ENCODE peak calls at places on chromosomes 12 and 14, in four cellular contexts. One of them, this sample, is unnamed. For H3K9me3, the result is how much of the 10 kb centered on the place peaks cover.

GRCh38 chr12:78568326-78569020 is 296.1 kb upstream of the SYT1 start:
- DNase-seq in MM.1S: no peak
- DNase-seq in colonic mucosa: no peak
- DNase-seq in neural progenitor cell: peak
- DNase-seq in this sample: no peak

GRCh38 chr14:93970589-93970966 is 5.8 kb downstream of the ASB2 start:
- DNase-seq in colonic mucosa: no peak
- DNase-seq in MM.1S: peak
- DNase-seq in neural progenitor cell: peak
- DNase-seq in this sample: no peak

GRCh38 chr14:59208224-59208814 is 19.9 kb downstream of the DAAM1 start:
- DNase-seq in neural progenitor cell: no peak
- DNase-seq in colonic mucosa: no peak
- DNase-seq in MM.1S: no peak
- DNase-seq in this sample: no peak

GRCh38 chr12:22083167-22083566 is 37.1 kb downstream of the CMAS start:
- DNase-seq in colonic mucosa: no peak
- DNase-seq in neural progenitor cell: no peak
- DNase-seq in MM.1S: peak
- DNase-seq in this sample: peak

GRCh38 chr12:77833329-77833728 is 2.6 kb downstream of the NAV3 start:
- DNase-seq in neural progenitor cell: no peak
- DNase-seq in colonic mucosa: no peak
- DNase-seq in MM.1S: no peak
- DNase-seq in this sample: no peak

GRCh38 chr12:45232771-45233372 is 17.0 kb downstream of the ANO6 start:
- DNase-seq in neural progenitor cell: no peak
- DNase-seq in MM.1S: no peak
- DNase-seq in colonic mucosa: no peak
- DNase-seq in this sample: no peak

GRCh38 chr12:78359530-78359929 is 505.0 kb upstream of the SYT1 start:
- DNase-seq in MM.1S: no peak
- DNase-seq in neural progenitor cell: no peak
- DNase-seq in colonic mucosa: no peak
- DNase-seq in this sample: peak

GRCh38 chr12:48105321-48105866 is 485 bp downstream of the SENP1 start:
- DNase-seq in colonic mucosa: no peak
- DNase-seq in MM.1S: peak
- DNase-seq in neural progenitor cell: peak
- DNase-seq in this sample: no peak

GRCh38 chr12:27821259-27821973 is 41.4 kb upstream of the MANSC4 start:
- DNase-seq in MM.1S: peak
- DNase-seq in neural progenitor cell: peak
- DNase-seq in colonic mucosa: peak
- DNase-seq in this sample: no peak

GRCh38 chr14:72576258-72576657 is 317.6 kb downstream of the DPF3 start:
- DNase-seq in MM.1S: no peak
- DNase-seq in colonic mucosa: no peak
- DNase-seq in neural progenitor cell: no peak
- DNase-seq in this sample: no peak

GRCh38 chr14:52272375-52272774 is 4.9 kb downstream of the PTGDR start:
- DNase-seq in MM.1S: peak
- DNase-seq in colonic mucosa: peak
- DNase-seq in neural progenitor cell: peak
- DNase-seq in this sample: no peak

GRCh38 chr12:8917031-8917430 is 2.7 kb downstream of the PHC1 start:
- DNase-seq in colonic mucosa: no peak
- DNase-seq in MM.1S: no peak
- DNase-seq in neural progenitor cell: no peak
- DNase-seq in this sample: no peak

GRCh38 chr14:30876692-30877091 is 2.3 kb downstream of the COCH start:
- DNase-seq in MM.1S: no peak
- DNase-seq in colonic mucosa: no peak
- DNase-seq in neural progenitor cell: no peak
- DNase-seq in this sample: no peak

GRCh38 chr14:90140298-90140955 is 78.6 kb downstream of the KCNK13 start:
- DNase-seq in colonic mucosa: no peak
- DNase-seq in neural progenitor cell: no peak
- DNase-seq in MM.1S: no peak
- DNase-seq in this sample: no peak

GRCh38 chr14:103848720-103849077 is 1.3 kb upstream of the PPP1R13B start:
- DNase-seq in colonic mucosa: peak
- DNase-seq in neural progenitor cell: no peak
- DNase-seq in MM.1S: no peak
- DNase-seq in this sample: no peak

GRCh38 chr12:27627123-27627835 is 69.0 kb upstream of the REP15 start:
- DNase-seq in neural progenitor cell: no peak
- DNase-seq in MM.1S: no peak
- DNase-seq in colonic mucosa: no peak
- DNase-seq in this sample: no peak

GRCh38 chr12:69966409-69966808 is 141.4 kb downstream of the MYRFL start:
- DNase-seq in MM.1S: no peak
- DNase-seq in neural progenitor cell: no peak
- DNase-seq in colonic mucosa: no peak
- DNase-seq in this sample: no peak

GRCh38 chr14:100211893-100212292 is 27.1 kb upstream of the YY1 start:
- DNase-seq in MM.1S: no peak
- DNase-seq in colonic mucosa: no peak
- DNase-seq in neural progenitor cell: no peak
- DNase-seq in this sample: no peak

GRCh38 chr12:108918206-108918605 is 38.3 kb downstream of the DAO start:
- DNase-seq in neural progenitor cell: no peak
- DNase-seq in colonic mucosa: no peak
- DNase-seq in MM.1S: no peak
- DNase-seq in this sample: no peak

GRCh38 chr12:64256166-64256800 is 34.2 kb upstream of the KICS2 start:
- DNase-seq in colonic mucosa: no peak
- DNase-seq in MM.1S: peak
- DNase-seq in neural progenitor cell: peak
- DNase-seq in this sample: no peak
- TF ChIP-seq CTCF in colonic mucosa: peak
- TF ChIP-seq CTCF in MM.1S: peak
- TF ChIP-seq CTCF in neural progenitor cell: peak
- TF ChIP-seq CTCF in this sample: peak

DNA sequence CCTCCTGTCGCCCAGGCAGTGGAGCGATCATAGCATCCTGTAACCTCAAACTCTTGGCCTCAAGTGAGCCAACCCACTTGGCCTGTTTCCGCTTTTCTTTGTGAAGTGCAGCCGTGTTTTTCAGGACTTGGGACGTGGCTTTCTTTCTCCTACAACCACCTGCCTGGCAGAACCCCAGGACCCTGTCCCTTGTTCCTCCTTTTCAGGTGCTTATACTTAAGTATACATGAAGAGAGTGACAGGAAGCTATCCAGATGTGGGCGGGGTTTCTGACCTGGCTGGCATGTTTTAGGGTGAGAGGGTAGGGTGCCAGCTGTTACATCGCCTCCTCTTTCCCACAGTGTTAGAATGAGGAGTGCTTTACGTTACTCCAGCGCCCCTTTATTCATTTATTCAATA is 684 bp downstream of the ZNF140 start:
- DNase-seq in neural progenitor cell: no peak
- DNase-seq in MM.1S: no peak
- DNase-seq in colonic mucosa: no peak
- DNase-seq in this sample: peak
- H3K9me3 ChIP-seq in neural progenitor cell: half or more
- H3K9me3 ChIP-seq in MM.1S: under half
- H3K9me3 ChIP-seq in colonic mucosa: under half
- H3K9me3 ChIP-seq in this sample: under half

DNA sequence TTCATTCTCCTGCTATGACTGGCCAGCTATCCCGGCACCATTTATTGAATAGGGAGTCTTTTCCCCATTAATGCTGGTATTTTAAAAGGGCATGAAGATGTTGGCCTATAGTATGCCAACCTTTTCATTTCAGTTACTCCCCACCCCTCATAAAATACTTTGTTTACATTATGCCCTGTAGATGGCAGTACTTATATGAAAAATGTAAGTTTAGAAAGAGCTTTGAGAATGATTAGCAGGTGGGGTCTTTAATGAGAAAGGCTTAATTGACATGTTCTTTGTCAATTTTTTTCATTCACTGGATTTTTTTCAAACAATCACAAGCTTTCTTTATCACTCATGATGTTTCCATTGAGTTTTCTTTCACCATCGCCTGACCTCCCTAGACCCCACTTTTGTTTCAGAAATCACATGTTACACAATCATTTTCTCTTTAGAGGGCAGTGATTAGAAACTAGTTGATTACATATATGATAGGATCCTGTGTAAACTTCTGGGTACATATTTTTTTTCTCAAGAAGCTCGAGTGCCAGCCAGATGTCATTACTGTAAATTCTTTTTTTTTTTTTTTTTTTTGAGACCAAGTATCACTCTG is 62.6 kb upstream of the PSMA6 start:
- DNase-seq in colonic mucosa: no peak
- DNase-seq in MM.1S: peak
- DNase-seq in neural progenitor cell: no peak
- DNase-seq in this sample: no peak
- TF ChIP-seq CTCF in colonic mucosa: peak
- TF ChIP-seq CTCF in MM.1S: peak
- TF ChIP-seq CTCF in neural progenitor cell: peak
- TF ChIP-seq CTCF in this sample: no peak

GRCh38 chr12:34605510-34605887 is 583.2 kb downstream of the ALG10 start:
- DNase-seq in neural progenitor cell: no peak
- DNase-seq in MM.1S: no peak
- DNase-seq in colonic mucosa: no peak
- DNase-seq in this sample: no peak
- H3K9me3 ChIP-seq in neural progenitor cell: under half
- H3K9me3 ChIP-seq in MM.1S: under half
- H3K9me3 ChIP-seq in colonic mucosa: under half
- H3K9me3 ChIP-seq in this sample: under half

DNA sequence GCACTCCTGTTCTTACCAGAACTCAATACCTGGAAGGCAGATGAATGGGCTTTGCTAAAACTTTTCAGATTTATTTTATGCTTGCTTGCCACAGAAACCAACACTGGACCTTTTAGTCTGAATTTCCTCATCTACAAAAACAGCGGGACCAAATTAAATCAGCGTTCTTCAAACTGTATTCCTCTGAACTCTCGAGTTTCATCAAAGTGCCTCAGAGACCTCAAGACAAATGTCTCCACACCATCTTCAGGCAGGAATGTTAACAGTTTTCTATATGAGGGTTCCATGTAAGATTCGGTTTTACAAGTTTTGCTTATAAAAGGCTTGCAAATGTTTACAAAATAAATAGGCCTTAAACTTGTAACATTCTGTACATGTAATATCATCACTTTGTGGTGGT is 74.6 kb downstream of the MED13L start:
- DNase-seq in neural progenitor cell: no peak
- DNase-seq in colonic mucosa: no peak
- DNase-seq in MM.1S: no peak
- DNase-seq in this sample: no peak
- TF ChIP-seq CTCF in neural progenitor cell: no peak
- TF ChIP-seq CTCF in colonic mucosa: no peak
- TF ChIP-seq CTCF in MM.1S: no peak
- TF ChIP-seq CTCF in this sample: no peak

DNA sequence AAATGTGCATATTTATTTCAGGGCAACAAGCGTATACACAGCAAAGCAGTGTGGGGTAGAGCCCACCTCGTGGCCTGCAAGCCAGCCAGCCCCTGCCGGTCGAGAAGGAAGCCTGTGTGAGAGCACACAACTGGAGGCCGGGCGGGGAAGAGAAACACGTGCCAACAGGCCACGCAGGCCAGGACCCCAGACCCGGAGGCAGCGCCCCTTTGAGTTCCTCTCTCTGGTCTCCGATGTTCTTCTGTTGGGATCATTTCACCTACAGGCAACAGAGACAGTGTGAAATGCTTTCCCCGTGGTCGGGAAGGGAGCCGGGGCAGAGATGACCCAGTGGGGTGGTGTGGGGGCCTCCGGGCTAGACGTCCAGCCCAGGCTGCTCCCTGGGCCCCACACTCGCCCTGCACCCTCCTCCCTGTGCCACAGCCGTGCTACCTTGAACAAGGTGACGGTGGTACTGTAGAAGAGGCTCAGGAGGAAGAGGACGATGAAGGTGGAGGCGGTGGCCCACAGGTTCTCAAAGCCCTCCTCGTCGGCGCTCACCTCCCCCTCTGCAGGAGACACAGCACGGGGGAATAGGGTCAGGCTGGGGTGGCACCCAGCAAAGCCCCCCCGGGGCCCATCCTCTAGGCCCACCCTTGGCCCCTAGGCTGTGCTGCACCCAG is 325.5 kb downstream of the TMEM121 start:
- DNase-seq in MM.1S: no peak
- DNase-seq in neural progenitor cell: no peak
- DNase-seq in colonic mucosa: peak
- DNase-seq in this sample: no peak
- H3K9me3 ChIP-seq in MM.1S: under half
- H3K9me3 ChIP-seq in neural progenitor cell: under half
- H3K9me3 ChIP-seq in colonic mucosa: under half
- H3K9me3 ChIP-seq in this sample: under half

GRCh38 chr14:92551066-92551841 is 37.7 kb downstream of the RIN3 start:
- DNase-seq in colonic mucosa: no peak
- DNase-seq in neural progenitor cell: no peak
- DNase-seq in MM.1S: peak
- DNase-seq in this sample: no peak
- TF ChIP-seq CTCF in colonic mucosa: no peak
- TF ChIP-seq CTCF in neural progenitor cell: no peak
- TF ChIP-seq CTCF in MM.1S: peak
- TF ChIP-seq CTCF in this sample: no peak

DNA sequence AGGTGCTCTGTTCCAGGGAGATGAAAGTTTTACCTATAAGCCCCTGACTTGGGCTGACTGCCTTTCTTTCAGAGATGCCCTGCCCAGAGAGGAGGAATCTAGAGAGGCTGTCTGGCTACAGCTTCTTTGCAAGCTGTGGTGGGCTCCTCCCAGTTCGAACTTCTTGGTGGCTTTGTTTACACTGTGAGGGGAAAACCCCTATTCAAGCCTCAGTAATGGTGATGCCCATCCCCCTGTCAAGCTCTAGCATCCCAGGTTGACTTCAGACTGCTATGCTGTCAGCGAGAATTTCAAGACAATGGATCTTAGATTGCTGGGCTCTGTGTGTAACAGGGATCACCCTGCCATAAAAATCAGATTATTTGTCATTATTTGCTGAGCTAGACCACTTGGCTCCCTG is 377.6 kb downstream of the FLRT2 start:
- DNase-seq in colonic mucosa: no peak
- DNase-seq in neural progenitor cell: peak
- DNase-seq in MM.1S: no peak
- DNase-seq in this sample: no peak
- H3K9me3 ChIP-seq in colonic mucosa: under half
- H3K9me3 ChIP-seq in neural progenitor cell: under half
- H3K9me3 ChIP-seq in MM.1S: under half
- H3K9me3 ChIP-seq in this sample: under half

This sample was measured in ovary.